ENCODE peak calls at places on chromosomes 12 and 14, in six cellular contexts. W is transverse colon, E is HCT116, V is right lobe of liver, G is tibial nerve, N is HepG2. J is an unnamed sample.

GRCh38 chr14:53951661-53952265 is 4.9 kb downstream of the BMP4 start:
- DNase-seq in G (no peak), W (no peak), N (no peak), V (no peak), E (no peak), J (peak; percentile 81)

GRCh38 chr14:103002578-103003350 is 54.6 kb downstream of the CDC42BPB start:
- DNase-seq in N (peak; percentile 3), E (no peak), W (no peak), V (no peak), G (no peak), J (no peak)

GRCh38 chr14:57847096-57847495 is 18.8 kb downstream of the SLC35F4 start:
- DNase-seq in G (no peak), V (no peak), N (no peak), E (no peak), W (no peak), J (no peak)

GRCh38 chr14:93103392-93104080 is 12.2 kb downstream of the ITPK1 start:
- DNase-seq in N (no peak), W (peak; percentile 83), E (no peak), V (peak; percentile 53), G (no peak), J (peak; percentile 83)

GRCh38 chr12:13976028-13976584 is 5.3 kb downstream of the GRIN2B start:
- DNase-seq in E (no peak), N (no peak), W (no peak), V (no peak), G (no peak), J (no peak)

GRCh38 chr12:132908145-132909029 is 21.0 kb upstream of the CHFR start:
- DNase-seq in N (no peak), W (peak; percentile 97), V (peak; percentile 90), G (peak; percentile 85), E (no peak), J (peak; percentile 92)

GRCh38 chr12:48021485-48022179 is 17.4 kb upstream of the COL2A1 start:
- DNase-seq in V (no peak), N (no peak), W (peak; percentile 55), G (no peak), E (no peak), J (no peak)

GRCh38 chr14:102799684-102800562 is 22.7 kb downstream of the TRAF3 start:
- DNase-seq in V (no peak), N (no peak), G (no peak), E (no peak), W (no peak), J (no peak)

GRCh38 chr14:80996049-80996901 is 40.9 kb downstream of the TSHR start:
- DNase-seq in V (no peak), N (peak; percentile 66), G (no peak), W (peak; percentile 12), E (peak; percentile 66), J (no peak)

GRCh38 chr12:81963026-81963425 is 203.9 kb upstream of the PPFIA2 start:
- DNase-seq in N (no peak), G (no peak), E (no peak), V (no peak), W (no peak), J (no peak)

GRCh38 chr12:81963651-81964050 is 204.5 kb upstream of the PPFIA2 start:
- DNase-seq in E (no peak), G (no peak), V (no peak), W (no peak), N (no peak), J (no peak)

DNA sequence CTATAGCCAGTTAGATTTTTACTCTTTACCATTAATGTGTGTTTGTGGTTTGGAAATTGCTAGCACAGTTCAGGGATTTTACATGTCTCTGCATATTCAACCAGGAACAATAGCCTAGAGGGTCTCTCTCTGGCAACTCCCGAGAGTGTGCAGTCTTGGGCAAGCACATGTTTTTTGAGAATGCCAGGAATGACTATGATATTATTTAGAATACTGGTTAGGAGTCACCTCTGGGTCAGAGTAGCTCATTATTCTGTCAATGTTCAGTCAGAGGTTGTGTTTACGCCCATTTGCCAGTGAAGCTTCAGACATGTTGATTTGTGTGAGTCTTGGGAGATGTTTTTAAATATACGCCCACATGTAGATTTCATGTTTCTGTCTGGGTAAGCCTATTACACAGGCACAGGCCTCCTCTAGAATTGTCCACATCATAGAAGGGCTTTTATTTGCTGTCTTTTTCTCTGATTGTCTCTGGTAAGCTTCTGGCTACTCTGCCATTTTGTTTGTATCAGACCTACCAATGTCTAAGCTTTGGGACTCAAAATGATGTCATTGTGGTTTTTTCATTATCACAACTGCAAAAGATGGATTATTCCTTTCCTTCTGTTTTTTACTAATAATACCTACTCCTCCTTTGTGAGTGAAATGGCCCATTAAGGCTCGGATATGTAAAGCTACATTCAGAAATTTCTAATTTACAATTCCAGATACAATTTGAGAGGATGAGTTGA is 203.1 kb upstream of the PPFIA2 start:
- DNase-seq in E (no peak), G (no peak), V (no peak), W (no peak), N (no peak), J (no peak)
- TF ChIP-seq CTCF in E (no peak), G (no peak), V (no peak), W (no peak), N (no peak), J (no peak)

GRCh38 chr14:89356927-89357326 is 60.1 kb downstream of the FOXN3 start:
- DNase-seq in W (no peak), G (no peak), V (no peak), E (no peak), N (no peak), J (no peak)
- H3K4me1 ChIP-seq in W (no peaks in the 10 kb centered on the region), G (peaks cover 25% of the 10 kb centered on the region), V (peaks cover 16% of the 10 kb centered on the region), E (no peaks in the 10 kb centered on the region), N (peaks cover 55% of the 10 kb centered on the region), J (peaks cover 17% of the 10 kb centered on the region)

GRCh38 chr12:108122072-108122471 is 7.0 kb upstream of the WSCD2 start:
- DNase-seq in G (no peak), V (no peak), W (no peak), N (no peak), E (no peak), J (no peak)

GRCh38 chr12:108121353-108121752 is 7.7 kb upstream of the WSCD2 start:
- DNase-seq in N (no peak), V (no peak), W (no peak), G (no peak), E (no peak), J (no peak)

GRCh38 chr12:108122644-108123043 is 6.4 kb upstream of the WSCD2 start:
- DNase-seq in N (no peak), E (no peak), G (no peak), W (no peak), V (no peak), J (no peak)

GRCh38 chr12:108125073-108125472 is 4.0 kb upstream of the WSCD2 start:
- DNase-seq in W (no peak), V (no peak), G (no peak), N (no peak), E (no peak), J (no peak)

GRCh38 chr12:108123382-108123781 is 5.7 kb upstream of the WSCD2 start:
- DNase-seq in V (no peak), N (no peak), E (no peak), G (no peak), W (no peak), J (no peak)
- TF ChIP-seq POLR2A in V (no peak), N (no peak), E (no peak), G (no peak), W (no peak), J (no peak)

DNA sequence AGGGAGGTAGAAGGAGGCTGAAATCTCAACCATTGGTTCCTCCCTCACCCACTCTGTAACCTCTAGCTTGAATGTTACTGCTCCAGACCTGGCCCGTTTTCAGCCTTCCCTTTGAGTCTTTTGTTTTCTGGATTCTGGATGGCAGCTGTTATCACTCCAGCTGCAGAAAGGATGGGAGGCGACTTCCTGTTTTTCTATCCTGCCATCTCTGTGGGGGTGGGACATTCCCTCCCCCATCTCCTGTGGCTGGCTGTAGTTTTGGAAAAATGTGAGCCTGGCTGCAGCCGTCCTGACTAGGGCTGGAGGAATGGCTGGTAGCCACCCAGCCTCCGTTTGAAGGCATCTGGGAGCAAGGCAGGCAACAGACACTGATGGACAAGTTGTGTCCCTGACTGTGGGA is 2.9 kb upstream of the PPFIBP1 start:
- DNase-seq in W (no peak), G (no peak), V (no peak), N (no peak), E (no peak), J (no peak)
- TF ChIP-seq CTCF in W (no peak), G (no peak), V (no peak), N (no peak), E (no peak), J (no peak)

GRCh38 chr12:31387466-31387865 is 61.5 kb upstream of the SINHCAF start:
- DNase-seq in V (no peak), E (no peak), N (no peak), G (no peak), W (no peak), J (no peak)
- H3K4me1 ChIP-seq in V (no peaks in the 10 kb centered on the region), E (no peaks in the 10 kb centered on the region), N (no peaks in the 10 kb centered on the region), G (no peaks in the 10 kb centered on the region), W (no peaks in the 10 kb centered on the region), J (no peaks in the 10 kb centered on the region)

DNA sequence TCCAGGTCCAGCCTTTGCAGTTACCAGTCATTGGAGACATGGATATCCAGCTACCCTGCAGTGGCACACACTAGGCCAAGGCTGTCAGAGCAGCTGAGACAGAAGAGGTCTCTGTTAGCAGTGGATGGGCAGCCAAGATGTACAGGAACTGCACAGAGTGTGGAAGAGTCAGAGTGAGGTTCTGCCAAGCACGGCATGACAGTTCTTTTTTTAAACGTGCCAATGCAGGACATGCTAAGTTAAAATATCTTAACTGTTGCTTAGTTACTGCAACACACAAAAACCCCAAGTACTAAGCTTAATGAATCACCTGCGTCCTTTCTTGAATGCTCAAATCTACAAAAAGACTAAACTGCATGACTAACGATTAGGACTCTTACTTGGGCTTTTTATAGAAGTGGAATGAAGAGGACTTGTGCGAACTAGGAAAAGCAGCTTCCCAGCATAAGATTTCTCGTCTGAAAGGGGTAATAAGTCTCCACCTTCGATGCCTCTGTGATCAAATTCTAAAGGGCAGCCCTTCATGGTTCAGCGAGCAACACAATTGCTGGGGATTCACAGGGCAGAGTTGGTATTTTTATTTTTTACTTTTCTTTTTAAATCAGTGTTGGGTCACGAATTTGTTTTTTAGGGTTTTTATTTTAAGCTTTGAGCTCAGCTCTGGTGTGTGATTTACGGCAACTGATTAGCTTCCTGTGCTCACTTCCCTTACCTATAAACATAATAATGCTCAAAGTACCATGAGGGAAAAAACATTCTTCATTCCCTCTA is 20.6 kb downstream of the MAPK1IP1L start:
- DNase-seq in W (no peak), G (no peak), E (no peak), V (no peak), N (no peak), J (no peak)
- TF ChIP-seq POLR2A in W (no peak), G (no peak), E (no peak), V (no peak), N (no peak), J (no peak)

J was measured in upper lobe of left lung.